ENCODE peak calls at places on chromosome 2, in four cellular contexts. L is left lung, I is nephron progenitor cell, E is hippocampal formation. Q is an unnamed sample.

GRCh38 chr2:72789241-72789640 is 36.6 kb downstream of the EXOC6B start:
- DNase-seq in I (no peak), E (no peak), L (no peak), Q (no peak)

GRCh38 chr2:188314314-188315054 is 22.8 kb downstream of the GULP1 start:
- DNase-seq in E (no peak), I (no peak), L (no peak), Q (no peak)

GRCh38 chr2:20457027-20457426 is 10.2 kb downstream of the RHOB start:
- DNase-seq in E (no peak), L (peak), I (no peak), Q (no peak)

GRCh38 chr2:42072349-42073118 is 24.7 kb downstream of the PKDCC start:
- DNase-seq in L (peak), E (no peak), I (peak), Q (no peak)

GRCh38 chr2:15112216-15112615 is 448.9 kb downstream of the NBAS start:
- DNase-seq in L (no peak), E (no peak), I (no peak), Q (no peak)

GRCh38 chr2:150946831-150947230 is 314.8 kb downstream of the RBM43 start:
- DNase-seq in I (no peak), L (no peak), E (no peak), Q (no peak)

GRCh38 chr2:41647468-41648042 is 400.3 kb upstream of the PKDCC start:
- DNase-seq in I (no peak), L (no peak), E (no peak), Q (no peak)

GRCh38 chr2:169822785-169823392 is 1.8 kb downstream of the METTL5 start:
- DNase-seq in I (no peak), E (no peak), L (no peak), Q (no peak)

GRCh38 chr2:45494275-45494977 is 116.6 kb downstream of the SRBD1 start:
- DNase-seq in L (no peak), I (peak), E (no peak), Q (no peak)

GRCh38 chr2:111160758-111161157 is 40.0 kb downstream of the BCL2L11 start:
- DNase-seq in L (no peak), I (no peak), E (no peak), Q (no peak)

GRCh38 chr2:145114726-145115125 is 594.8 kb upstream of the ZEB2 start:
- DNase-seq in E (no peak), I (no peak), L (no peak), Q (no peak)

GRCh38 chr2:46275995-46276394 is 21.2 kb upstream of the EPAS1 start:
- DNase-seq in E (no peak), I (peak), L (peak), Q (no peak)

GRCh38 chr2:230505162-230505561 is 89.2 kb downstream of the SP100 start:
- DNase-seq in L (no peak), E (no peak), I (no peak), Q (no peak)

GRCh38 chr2:227881866-227882517 is 10.6 kb downstream of the DAW1 start:
- DNase-seq in E (no peak), L (no peak), I (no peak), Q (no peak)

GRCh38 chr2:174878537-174879147 is 114.4 kb upstream of the CHRNA1 start:
- DNase-seq in E (no peak), L (no peak), I (no peak), Q (no peak)

GRCh38 chr2:110858993-110859770 is 126.8 kb downstream of the ACOXL start:
- DNase-seq in E (no peak), L (no peak), I (no peak), Q (no peak)

GRCh38 chr2:240640939-240641338 is 15.7 kb downstream of the GPR35 start:
- DNase-seq in L (peak), E (no peak), I (peak), Q (peak)

GRCh38 chr2:209648714-209649113 is 122.9 kb upstream of the UNC80 start:
- DNase-seq in L (no peak), E (no peak), I (no peak), Q (no peak)

GRCh38 chr2:112794131-112794733 is 9.9 kb upstream of the IL1A start:
- DNase-seq in I (no peak), L (peak), E (no peak), Q (peak)

GRCh38 chr2:235303499-235304291 is 190.1 kb upstream of the AGAP1 start:
- DNase-seq in I (no peak), L (no peak), E (no peak), Q (no peak)

GRCh38 chr2:68403199-68403644 is 38.1 kb downstream of the PLEK start:
- DNase-seq in E (no peak), L (no peak), I (no peak), Q (no peak)

GRCh38 chr2:56803596-56803995 is 619.8 kb downstream of the CCDC85A start:
- DNase-seq in I (no peak), E (no peak), L (no peak), Q (no peak)

GRCh38 chr2:101185085-101185484 is 33.9 kb upstream of the TBC1D8 start:
- DNase-seq in I (no peak), L (no peak), E (no peak), Q (no peak)

Q was measured in pancreas.